ENCODE peak calls at places on chromosomes 11 and 22, in five cellular contexts. One of them, this sample, is unnamed.

GRCh38 chr22:37983860-37984791 is at the start of gene SOX10:
- DNase-seq in cardiac muscle cell: no peak
- DNase-seq in psoas muscle: no peak
- DNase-seq in naive thymus-derived CD4-positive, alpha-beta T cell: no peak
- DNase-seq in SJSA1: no peak
- DNase-seq in this sample: no peak

GRCh38 chr11:110367571-110367970 is 62.2 kb upstream of the FDX1 start:
- DNase-seq in cardiac muscle cell: no peak
- DNase-seq in psoas muscle: no peak
- DNase-seq in naive thymus-derived CD4-positive, alpha-beta T cell: no peak
- DNase-seq in SJSA1: no peak
- DNase-seq in this sample: peak; percentile 30

GRCh38 chr11:70360211-70360610 is 38.1 kb upstream of the CTTN start:
- DNase-seq in cardiac muscle cell: no peak
- DNase-seq in psoas muscle: no peak
- DNase-seq in naive thymus-derived CD4-positive, alpha-beta T cell: no peak
- DNase-seq in SJSA1: peak; percentile 64
- DNase-seq in this sample: no peak

GRCh38 chr11:44519989-44520737 is 45.3 kb upstream of the CD82 start:
- DNase-seq in cardiac muscle cell: no peak
- DNase-seq in psoas muscle: peak; percentile 32
- DNase-seq in naive thymus-derived CD4-positive, alpha-beta T cell: no peak
- DNase-seq in SJSA1: no peak
- DNase-seq in this sample: no peak

GRCh38 chr11:4643084-4643483 is 698 bp upstream of the OR51E1 start:
- DNase-seq in cardiac muscle cell: no peak
- DNase-seq in psoas muscle: no peak
- DNase-seq in naive thymus-derived CD4-positive, alpha-beta T cell: no peak
- DNase-seq in SJSA1: no peak
- DNase-seq in this sample: no peak

GRCh38 chr11:36586543-36586942 is 7.8 kb upstream of the IFTAP start:
- DNase-seq in cardiac muscle cell: no peak
- DNase-seq in psoas muscle: no peak
- DNase-seq in naive thymus-derived CD4-positive, alpha-beta T cell: no peak
- DNase-seq in SJSA1: no peak
- DNase-seq in this sample: no peak

GRCh38 chr11:102283088-102283487 is 34.2 kb upstream of the BIRC3 start:
- DNase-seq in cardiac muscle cell: no peak
- DNase-seq in psoas muscle: no peak
- DNase-seq in naive thymus-derived CD4-positive, alpha-beta T cell: no peak
- DNase-seq in SJSA1: no peak
- DNase-seq in this sample: no peak

GRCh38 chr11:35260342-35260985 is 121.5 kb downstream of the CD44 start:
- DNase-seq in cardiac muscle cell: no peak
- DNase-seq in psoas muscle: no peak
- DNase-seq in naive thymus-derived CD4-positive, alpha-beta T cell: no peak
- DNase-seq in SJSA1: peak; percentile 66
- DNase-seq in this sample: no peak

GRCh38 chr11:93238956-93239355 is 41.2 kb upstream of the SLC36A4 start:
- DNase-seq in cardiac muscle cell: peak; percentile 3
- DNase-seq in psoas muscle: no peak
- DNase-seq in naive thymus-derived CD4-positive, alpha-beta T cell: no peak
- DNase-seq in SJSA1: no peak
- DNase-seq in this sample: no peak

GRCh38 chr11:63939351-63939920 is 634 bp downstream of the NAA40 start:
- DNase-seq in cardiac muscle cell: peak; percentile 39
- DNase-seq in psoas muscle: no peak
- DNase-seq in naive thymus-derived CD4-positive, alpha-beta T cell: no peak
- DNase-seq in SJSA1: no peak
- DNase-seq in this sample: no peak

GRCh38 chr11:107549253-107549953 is 16.1 kb downstream of the ALKBH8 start:
- DNase-seq in cardiac muscle cell: peak; percentile 36
- DNase-seq in psoas muscle: no peak
- DNase-seq in naive thymus-derived CD4-positive, alpha-beta T cell: peak; percentile 41
- DNase-seq in SJSA1: no peak
- DNase-seq in this sample: peak; percentile 10

GRCh38 chr22:24161909-24162308 is 19.4 kb upstream of the SUSD2 start:
- DNase-seq in cardiac muscle cell: no peak
- DNase-seq in psoas muscle: peak; percentile 51
- DNase-seq in naive thymus-derived CD4-positive, alpha-beta T cell: no peak
- DNase-seq in SJSA1: no peak
- DNase-seq in this sample: no peak

GRCh38 chr11:91904792-91905785 is 319.5 kb upstream of the FAT3 start:
- DNase-seq in cardiac muscle cell: no peak
- DNase-seq in psoas muscle: no peak
- DNase-seq in naive thymus-derived CD4-positive, alpha-beta T cell: no peak
- DNase-seq in SJSA1: no peak
- DNase-seq in this sample: no peak

GRCh38 chr11:3106736-3107524 is 49.7 kb upstream of the CARS1 start:
- DNase-seq in cardiac muscle cell: no peak
- DNase-seq in psoas muscle: no peak
- DNase-seq in naive thymus-derived CD4-positive, alpha-beta T cell: no peak
- DNase-seq in SJSA1: no peak
- DNase-seq in this sample: no peak

DNA sequence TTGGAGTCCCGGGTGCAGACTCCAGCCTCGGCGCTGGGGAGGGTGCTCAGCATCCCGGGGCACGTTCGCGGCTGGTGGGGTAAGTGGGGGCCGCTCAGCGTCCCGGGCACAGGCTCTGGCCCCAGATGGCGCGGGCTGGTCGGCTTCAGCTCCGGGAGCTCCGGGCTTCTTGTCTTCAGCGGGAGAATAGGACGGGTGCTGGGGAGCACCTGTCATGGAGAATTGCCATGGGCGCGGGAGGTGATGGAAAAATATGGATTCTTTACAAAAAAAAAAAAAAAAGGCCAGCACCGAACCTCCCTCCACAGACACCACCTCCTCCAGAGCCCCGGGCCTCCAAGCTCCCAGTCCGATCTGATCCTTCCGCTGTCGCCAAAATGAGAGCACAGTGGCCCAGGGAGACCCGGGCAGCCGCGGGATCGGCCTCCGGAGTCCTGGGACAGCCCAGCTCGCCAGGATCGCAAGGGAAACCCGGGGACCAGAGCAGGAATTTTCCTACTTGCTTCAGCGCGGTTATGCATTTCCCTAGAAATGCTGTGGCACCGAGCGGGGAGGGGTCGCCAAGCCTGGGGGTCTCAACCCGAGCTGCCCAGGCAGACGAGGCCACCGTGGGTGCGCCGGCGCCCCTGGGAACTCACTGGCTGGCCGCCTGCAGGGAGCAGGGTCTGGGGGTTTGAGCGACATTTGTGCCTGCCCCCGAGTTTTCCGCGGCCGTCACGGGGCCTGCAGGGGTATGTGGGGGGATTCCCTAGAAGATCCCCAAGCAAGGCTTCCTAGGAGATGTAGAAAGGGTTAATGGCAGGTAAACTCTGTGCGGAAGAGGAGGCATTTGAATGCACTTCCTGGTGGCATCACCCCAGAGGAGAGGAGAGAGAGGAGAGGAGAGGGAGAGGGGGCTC is 1336.9 kb downstream of the BRD1 start:
- DNase-seq in cardiac muscle cell: no peak
- DNase-seq in psoas muscle: no peak
- DNase-seq in naive thymus-derived CD4-positive, alpha-beta T cell: no peak
- DNase-seq in SJSA1: peak; percentile 47
- DNase-seq in this sample: no peak
- H3K4me3 ChIP-seq in cardiac muscle cell: peak overlapping the region; percentile 46
- H3K4me3 ChIP-seq in psoas muscle: peak overlapping the region; percentile 57
- H3K4me3 ChIP-seq in naive thymus-derived CD4-positive, alpha-beta T cell: no peak overlapping the region
- H3K4me3 ChIP-seq in SJSA1: peak overlapping the region; percentile 94
- H3K4me3 ChIP-seq in this sample: no peak overlapping the region

GRCh38 chr11:12604557-12605105 is 69.6 kb upstream of the TEAD1 start:
- DNase-seq in cardiac muscle cell: no peak
- DNase-seq in psoas muscle: no peak
- DNase-seq in naive thymus-derived CD4-positive, alpha-beta T cell: no peak
- DNase-seq in SJSA1: no peak
- DNase-seq in this sample: no peak

GRCh38 chr11:12603362-12604088 is 70.7 kb upstream of the TEAD1 start:
- DNase-seq in cardiac muscle cell: no peak
- DNase-seq in psoas muscle: no peak
- DNase-seq in naive thymus-derived CD4-positive, alpha-beta T cell: no peak
- DNase-seq in SJSA1: no peak
- DNase-seq in this sample: no peak

GRCh38 chr11:12599408-12600143 is 74.6 kb upstream of the TEAD1 start:
- DNase-seq in cardiac muscle cell: peak; percentile 55
- DNase-seq in psoas muscle: peak; percentile 47
- DNase-seq in naive thymus-derived CD4-positive, alpha-beta T cell: no peak
- DNase-seq in SJSA1: no peak
- DNase-seq in this sample: peak; percentile 32

GRCh38 chr11:12600829-12601228 is 73.4 kb upstream of the TEAD1 start:
- DNase-seq in cardiac muscle cell: no peak
- DNase-seq in psoas muscle: no peak
- DNase-seq in naive thymus-derived CD4-positive, alpha-beta T cell: no peak
- DNase-seq in SJSA1: no peak
- DNase-seq in this sample: no peak

GRCh38 chr11:12602421-12602820 is 71.8 kb upstream of the TEAD1 start:
- DNase-seq in cardiac muscle cell: no peak
- DNase-seq in psoas muscle: no peak
- DNase-seq in naive thymus-derived CD4-positive, alpha-beta T cell: no peak
- DNase-seq in SJSA1: no peak
- DNase-seq in this sample: no peak
- H3K27ac ChIP-seq in cardiac muscle cell: no peak overlapping the region
- H3K27ac ChIP-seq in psoas muscle: no peak overlapping the region
- H3K27ac ChIP-seq in naive thymus-derived CD4-positive, alpha-beta T cell: no peak overlapping the region
- H3K27ac ChIP-seq in SJSA1: no peak overlapping the region
- H3K27ac ChIP-seq in this sample: no peak overlapping the region

DNA sequence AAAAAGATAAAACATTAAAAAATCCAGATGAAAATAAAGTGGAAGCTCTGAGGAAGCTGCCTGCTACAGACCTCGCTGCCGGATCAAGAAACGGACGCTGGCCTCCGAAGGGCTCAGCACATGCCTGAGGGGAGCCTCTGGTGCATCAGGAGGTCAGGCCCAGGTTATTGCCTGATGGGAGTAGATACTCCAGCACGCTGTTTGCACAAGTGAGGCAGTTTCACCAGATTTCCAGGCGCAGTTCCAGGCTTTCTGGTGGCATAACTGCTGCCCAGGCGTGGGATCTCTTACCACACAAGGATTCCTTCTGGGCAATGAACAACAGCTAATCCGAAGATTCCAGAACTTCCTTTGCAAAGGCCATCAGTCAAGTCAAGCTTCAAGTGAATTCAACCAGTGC is 154.2 kb downstream of the MPPED1 start:
- DNase-seq in cardiac muscle cell: no peak
- DNase-seq in psoas muscle: no peak
- DNase-seq in naive thymus-derived CD4-positive, alpha-beta T cell: no peak
- DNase-seq in SJSA1: no peak
- DNase-seq in this sample: no peak
- H3K27me3 ChIP-seq in cardiac muscle cell: no peaks in the 10 kb centered on the region
- H3K27me3 ChIP-seq in psoas muscle: peaks cover 2% of the 10 kb centered on the region
- H3K27me3 ChIP-seq in naive thymus-derived CD4-positive, alpha-beta T cell: no peaks in the 10 kb centered on the region
- H3K27me3 ChIP-seq in SJSA1: peaks cover 4% of the 10 kb centered on the region
- H3K27me3 ChIP-seq in this sample: no peaks in the 10 kb centered on the region

DNA sequence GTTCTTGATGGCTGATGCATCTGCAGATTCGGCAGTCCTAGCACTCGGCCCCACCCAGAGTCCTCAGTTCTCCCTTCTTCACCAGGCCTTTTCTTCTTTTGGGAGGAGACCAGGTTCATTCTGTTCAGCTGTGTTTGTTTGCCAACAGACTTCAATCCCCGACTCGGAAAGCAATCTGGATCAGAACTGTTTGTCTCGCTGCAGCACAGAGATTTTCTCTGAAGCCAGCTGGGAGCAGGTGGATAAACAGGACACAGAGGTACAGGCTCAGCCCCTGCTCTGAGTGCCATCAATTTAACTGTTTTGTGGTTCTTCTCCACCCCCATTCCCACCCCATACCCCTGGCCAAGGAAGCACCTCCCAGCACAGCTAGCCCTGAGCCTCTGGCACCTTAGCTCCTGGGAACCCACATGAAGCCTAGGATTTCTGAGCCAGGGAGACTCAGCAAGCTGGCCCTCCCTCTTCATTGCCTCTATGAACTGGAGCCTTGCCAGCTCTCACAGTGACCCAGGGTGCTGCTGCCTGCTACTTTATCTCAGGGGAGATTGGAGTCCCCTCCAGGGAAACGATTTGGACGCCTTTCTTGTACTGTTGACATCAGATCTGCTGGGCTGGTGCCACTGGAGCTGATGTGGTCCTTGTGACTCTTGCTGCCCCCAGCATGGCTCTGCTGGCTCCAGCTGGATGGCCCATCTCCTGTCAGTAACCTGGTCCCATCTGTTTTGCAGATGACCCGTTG is 58.2 kb upstream of the HORMAD2 start:
- DNase-seq in cardiac muscle cell: peak; percentile 18
- DNase-seq in psoas muscle: no peak
- DNase-seq in naive thymus-derived CD4-positive, alpha-beta T cell: no peak
- DNase-seq in SJSA1: no peak
- DNase-seq in this sample: no peak
- H3K4me3 ChIP-seq in cardiac muscle cell: no peak overlapping the region
- H3K4me3 ChIP-seq in psoas muscle: no peak overlapping the region
- H3K4me3 ChIP-seq in naive thymus-derived CD4-positive, alpha-beta T cell: no peak overlapping the region
- H3K4me3 ChIP-seq in SJSA1: no peak overlapping the region
- H3K4me3 ChIP-seq in this sample: no peak overlapping the region

GRCh38 chr22:50184004-50184461 is 1.7 kb upstream of the TRABD start:
- DNase-seq in cardiac muscle cell: peak; percentile 76
- DNase-seq in psoas muscle: peak; percentile 74
- DNase-seq in naive thymus-derived CD4-positive, alpha-beta T cell: no peak
- DNase-seq in SJSA1: no peak
- DNase-seq in this sample: no peak
- H3K27ac ChIP-seq in cardiac muscle cell: peak overlapping the region; percentile 48
- H3K27ac ChIP-seq in psoas muscle: no peak overlapping the region
- H3K27ac ChIP-seq in naive thymus-derived CD4-positive, alpha-beta T cell: no peak overlapping the region
- H3K27ac ChIP-seq in SJSA1: no peak overlapping the region
- H3K27ac ChIP-seq in this sample: no peak overlapping the region

GRCh38 chr11:13011366-13012036 is 2.4 kb downstream of the RASSF10 start:
- DNase-seq in cardiac muscle cell: no peak
- DNase-seq in psoas muscle: no peak
- DNase-seq in naive thymus-derived CD4-positive, alpha-beta T cell: no peak
- DNase-seq in SJSA1: no peak
- DNase-seq in this sample: no peak

GRCh38 chr11:13012037-13012693 is 3.0 kb downstream of the RASSF10 start:
- DNase-seq in cardiac muscle cell: peak; percentile 91
- DNase-seq in psoas muscle: no peak
- DNase-seq in naive thymus-derived CD4-positive, alpha-beta T cell: no peak
- DNase-seq in SJSA1: no peak
- DNase-seq in this sample: no peak

GRCh38 chr11:13010737-13011342 is 1.7 kb downstream of the RASSF10 start:
- DNase-seq in cardiac muscle cell: peak; percentile 51
- DNase-seq in psoas muscle: no peak
- DNase-seq in naive thymus-derived CD4-positive, alpha-beta T cell: no peak
- DNase-seq in SJSA1: no peak
- DNase-seq in this sample: no peak

GRCh38 chr11:13015753-13016152 is 6.6 kb downstream of the RASSF10 start:
- DNase-seq in cardiac muscle cell: peak; percentile 28
- DNase-seq in psoas muscle: no peak
- DNase-seq in naive thymus-derived CD4-positive, alpha-beta T cell: no peak
- DNase-seq in SJSA1: no peak
- DNase-seq in this sample: no peak

DNA sequence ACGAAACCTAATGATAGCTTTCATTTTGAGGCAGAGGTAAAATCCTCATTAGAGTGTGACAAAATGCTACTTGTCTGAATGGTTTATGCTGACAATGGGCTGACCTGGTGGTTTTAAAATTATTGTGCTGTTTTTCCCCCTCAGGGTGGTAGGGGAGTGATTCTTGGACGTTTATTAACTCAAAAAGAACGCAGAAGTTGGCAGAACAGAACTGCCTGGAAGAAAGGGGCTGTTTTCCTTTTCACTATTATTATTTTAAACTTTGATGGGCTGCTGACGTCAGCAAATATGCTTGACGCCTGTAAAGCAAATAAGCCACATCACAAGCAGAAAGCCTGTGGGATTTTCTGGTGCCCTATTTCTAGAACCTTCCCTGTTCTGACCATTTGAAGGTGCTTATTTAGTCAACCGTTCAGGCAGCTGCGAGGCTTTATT is 4.0 kb downstream of the RASSF10 start:
- DNase-seq in cardiac muscle cell: peak; percentile 7
- DNase-seq in psoas muscle: no peak
- DNase-seq in naive thymus-derived CD4-positive, alpha-beta T cell: no peak
- DNase-seq in SJSA1: no peak
- DNase-seq in this sample: no peak
- H3K27me3 ChIP-seq in cardiac muscle cell: peaks cover 21% of the 10 kb centered on the region
- H3K27me3 ChIP-seq in psoas muscle: peaks cover 26% of the 10 kb centered on the region
- H3K27me3 ChIP-seq in naive thymus-derived CD4-positive, alpha-beta T cell: peaks cover 10% of the 10 kb centered on the region
- H3K27me3 ChIP-seq in SJSA1: peaks cover 76% of the 10 kb centered on the region
- H3K27me3 ChIP-seq in this sample: peaks cover 10% of the 10 kb centered on the region

This sample was measured in CD4-positive, CD25-positive, alpha-beta regulatory T cell.